ENCODE peak calls at places on chromosomes 6 and 20, in five cellular contexts. B is IMR-90, H is H9, Y is trophoblast cell, O is H1. G is an unnamed sample.

GRCh38 chr6:111061493-111061892 is 25.8 kb upstream of the SLC16A10 start:
- DNase-seq in B (peak), H (no peak), Y (no peak), O (no peak), G (no peak)

GRCh38 chr20:16351415-16351814 is 221.8 kb downstream of the KIF16B start:
- DNase-seq in B (no peak), H (no peak), Y (no peak), O (no peak), G (no peak)

GRCh38 chr20:49210101-49210749 is 9.0 kb upstream of the DDX27 start:
- DNase-seq in B (no peak), H (no peak), Y (no peak), O (no peak), G (no peak)

GRCh38 chr6:157227202-157228166 is 95.8 kb downstream of the TMEM242 start:
- DNase-seq in B (no peak), H (no peak), Y (no peak), O (no peak), G (no peak)

GRCh38 chr6:149600508-149600907 is 34.3 kb downstream of the GINM1 start:
- DNase-seq in B (no peak), H (no peak), Y (no peak), O (no peak), G (no peak)

GRCh38 chr20:18004389-18005031 is 35.7 kb downstream of the MGME1 start:
- DNase-seq in B (peak), H (no peak), Y (peak), O (no peak), G (no peak)

GRCh38 chr6:12265795-12266194 is 24.4 kb upstream of the EDN1 start:
- DNase-seq in B (peak), H (no peak), Y (peak), O (no peak), G (no peak)

GRCh38 chr20:35093245-35093884 is 758 bp upstream of the TRPC4AP start:
- DNase-seq in B (peak), H (no peak), Y (no peak), O (no peak), G (no peak)

GRCh38 chr6:163529605-163530004 is 115.1 kb downstream of the QKI start:
- DNase-seq in B (peak), H (no peak), Y (no peak), O (no peak), G (no peak)

GRCh38 chr20:59972037-59972801 is 14.0 kb downstream of the CDH26 start:
- DNase-seq in B (no peak), H (no peak), Y (no peak), O (no peak), G (no peak)

GRCh38 chr6:53795702-53796450 is 1.1 kb downstream of the LRRC1 start:
- DNase-seq in B (peak), H (no peak), Y (peak), O (peak), G (peak)

GRCh38 chr20:3800878-3801260 is 4.8 kb downstream of the CDC25B start:
- DNase-seq in B (no peak), H (no peak), Y (no peak), O (no peak), G (no peak)

GRCh38 chr6:40520683-40521082 is 66.5 kb downstream of the LRFN2 start:
- DNase-seq in B (no peak), H (no peak), Y (no peak), O (no peak), G (no peak)

GRCh38 chr20:60062431-60063336 is 104.5 kb downstream of the CDH26 start:
- DNase-seq in B (peak), H (peak), Y (no peak), O (no peak), G (no peak)

GRCh38 chr20:47490795-47491194 is 10.9 kb upstream of the NCOA3 start:
- DNase-seq in B (no peak), H (no peak), Y (no peak), O (no peak), G (no peak)

GRCh38 chr20:61538481-61539265 is 286.6 kb downstream of the CDH4 start:
- DNase-seq in B (no peak), H (no peak), Y (no peak), O (no peak), G (no peak)

GRCh38 chr6:42960243-42961019 is at the start of gene GNMT:
- DNase-seq in B (no peak), H (peak), Y (peak), O (peak), G (peak)

GRCh38 chr6:113854531-113855499 is 2.3 kb upstream of the MARCKS start:
- DNase-seq in B (peak), H (peak), Y (peak), O (peak), G (peak)

GRCh38 chr6:134183844-134184243 is 131.4 kb upstream of the SLC2A12 start:
- DNase-seq in B (no peak), H (peak), Y (no peak), O (no peak), G (no peak)

GRCh38 chr20:5511505-5511904 is 194.8 kb upstream of the PROKR2 start:
- DNase-seq in B (no peak), H (no peak), Y (no peak), O (no peak), G (no peak)

GRCh38 chr6:139577991-139578604 is 203.7 kb upstream of the CITED2 start:
- DNase-seq in B (peak), H (no peak), Y (no peak), O (no peak), G (no peak)

GRCh38 chr20:49318430-49319203 is 40.8 kb upstream of the ZNFX1 start:
- DNase-seq in B (no peak), H (peak), Y (no peak), O (peak), G (no peak)

GRCh38 chr20:23361108-23361650 is 803 bp upstream of the GZF1 start:
- DNase-seq in B (peak), H (no peak), Y (peak), O (no peak), G (no peak)

GRCh38 chr6:157184202-157185015 is 138.9 kb downstream of the TMEM242 start:
- DNase-seq in B (peak), H (peak), Y (peak), O (peak), G (peak)

GRCh38 chr20:38875170-38875993 is 50.8 kb upstream of the FAM83D start:
- DNase-seq in B (no peak), H (no peak), Y (no peak), O (no peak), G (no peak)

GRCh38 chr20:51128198-51128597 is 105.3 kb upstream of the KCNG1 start:
- DNase-seq in B (peak), H (peak), Y (no peak), O (no peak), G (no peak)
- H2AFZ ChIP-seq in B (peak), H (no peak), Y (no peak), O (no peak), G (no peak)

DNA sequence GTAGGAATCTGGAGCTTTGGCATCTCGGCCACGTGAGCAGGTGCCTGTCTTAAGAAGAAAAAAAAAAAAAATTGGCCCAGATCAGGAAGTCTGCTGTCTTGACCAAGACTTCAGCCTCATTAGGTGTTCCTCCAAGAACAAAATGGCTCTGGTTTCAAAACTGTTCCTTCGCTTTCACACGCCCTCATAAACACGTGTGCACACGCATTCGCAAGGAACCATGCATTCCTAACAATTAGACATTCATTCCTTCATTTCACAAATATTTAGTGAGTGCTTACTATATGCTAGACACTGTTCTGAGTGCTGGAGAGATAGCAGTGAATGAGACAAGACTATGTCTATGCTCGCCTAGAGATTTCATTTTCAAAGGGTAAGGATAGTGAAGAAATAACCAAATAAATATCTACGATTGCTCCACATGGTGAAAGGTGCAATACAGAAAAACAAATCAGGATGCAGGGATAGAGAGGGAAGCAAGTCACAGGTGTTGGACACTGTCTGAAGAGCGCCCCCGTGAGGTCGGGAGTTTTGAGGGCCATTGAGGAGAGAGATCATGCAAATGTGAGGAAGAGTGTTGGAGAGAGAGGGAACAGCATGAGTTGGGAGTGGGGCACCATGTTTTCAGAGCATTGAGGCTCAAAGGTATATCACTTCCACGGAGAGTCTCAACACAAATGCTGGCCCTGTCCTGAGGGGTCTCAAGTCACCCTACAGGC is 53.3 kb downstream of the CCDC170 start:
- DNase-seq in B (no peak), H (no peak), Y (peak), O (no peak), G (no peak)
- H2BK5ac ChIP-seq in B (no peak), H (no peak), Y (no peak), O (no peak), G (no peak)

GRCh38 chr6:100913400-100914276 is 32.5 kb upstream of the ASCC3 start:
- DNase-seq in B (peak), H (peak), Y (no peak), O (peak), G (no peak)
- H2AFZ ChIP-seq in B (peak), H (no peak), Y (no peak), O (peak), G (peak)

GRCh38 chr6:3139090-3139903 is 18.0 kb downstream of the TUBB2A start:
- DNase-seq in B (peak), H (no peak), Y (peak), O (no peak), G (no peak)
- H2BK5ac ChIP-seq in B (peak), H (no peak), Y (no peak), O (no peak), G (no peak)

GRCh38 chr6:33610779-33611421 is 10.2 kb upstream of the ITPR3 start:
- DNase-seq in B (no peak), H (no peak), Y (no peak), O (peak), G (no peak)
- H2AFZ ChIP-seq in B (peak), H (no peak), Y (peak), O (peak), G (peak)

DNA sequence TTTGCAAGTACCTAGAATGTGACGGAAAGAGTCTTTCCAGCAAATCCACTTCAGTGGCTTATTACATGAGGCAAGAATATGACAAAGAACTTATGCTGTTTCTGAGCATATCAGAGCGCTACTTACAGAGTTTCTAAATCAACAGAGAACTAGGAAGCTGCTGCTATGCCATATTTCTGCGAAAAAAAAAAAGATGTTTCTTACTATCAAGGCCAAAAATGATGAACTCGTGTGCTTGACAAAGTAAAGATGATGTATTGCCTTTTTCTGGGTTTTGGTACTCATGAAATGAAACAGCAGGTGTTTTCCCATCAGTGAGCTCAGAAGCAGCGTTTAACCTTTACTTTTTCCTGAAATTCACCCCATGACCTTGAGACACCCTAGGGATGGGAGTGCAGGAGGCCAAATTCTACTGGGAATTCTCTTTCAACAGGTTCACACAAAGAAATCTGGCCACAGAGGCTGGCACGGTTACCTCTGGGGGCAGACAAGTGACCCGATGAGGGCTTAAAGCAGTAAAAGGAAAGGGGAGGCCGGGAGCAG is 37.7 kb downstream of the AGPAT4 start:
- DNase-seq in B (no peak), H (no peak), Y (no peak), O (peak), G (no peak)
- H2BK5ac ChIP-seq in B (no peak), H (no peak), Y (no peak), O (no peak), G (no peak)

DNA sequence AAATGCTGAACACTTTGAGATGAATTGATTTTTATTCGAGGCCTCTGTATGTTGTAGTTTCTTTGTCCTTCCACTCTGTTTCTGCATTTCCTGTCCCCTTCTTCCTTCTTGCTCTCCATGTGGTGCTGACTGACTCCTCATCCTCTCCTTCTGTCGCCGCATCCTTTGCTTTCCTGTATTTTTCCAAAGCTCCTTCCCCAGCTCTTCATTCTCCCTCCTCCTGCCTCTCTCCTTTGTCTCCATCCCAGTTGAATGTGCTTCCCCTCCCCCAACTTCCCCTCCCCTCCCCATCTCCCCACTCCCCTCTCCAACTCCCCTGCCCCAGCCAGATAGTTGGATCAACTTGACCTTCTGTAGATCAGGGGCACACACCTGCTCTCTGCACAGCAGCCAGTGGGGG is 2.6 kb upstream of the KCNK5 start:
- DNase-seq in B (no peak), H (peak), Y (no peak), O (no peak), G (no peak)
- H2AFZ ChIP-seq in B (no peak), H (no peak), Y (no peak), O (peak), G (peak)

DNA sequence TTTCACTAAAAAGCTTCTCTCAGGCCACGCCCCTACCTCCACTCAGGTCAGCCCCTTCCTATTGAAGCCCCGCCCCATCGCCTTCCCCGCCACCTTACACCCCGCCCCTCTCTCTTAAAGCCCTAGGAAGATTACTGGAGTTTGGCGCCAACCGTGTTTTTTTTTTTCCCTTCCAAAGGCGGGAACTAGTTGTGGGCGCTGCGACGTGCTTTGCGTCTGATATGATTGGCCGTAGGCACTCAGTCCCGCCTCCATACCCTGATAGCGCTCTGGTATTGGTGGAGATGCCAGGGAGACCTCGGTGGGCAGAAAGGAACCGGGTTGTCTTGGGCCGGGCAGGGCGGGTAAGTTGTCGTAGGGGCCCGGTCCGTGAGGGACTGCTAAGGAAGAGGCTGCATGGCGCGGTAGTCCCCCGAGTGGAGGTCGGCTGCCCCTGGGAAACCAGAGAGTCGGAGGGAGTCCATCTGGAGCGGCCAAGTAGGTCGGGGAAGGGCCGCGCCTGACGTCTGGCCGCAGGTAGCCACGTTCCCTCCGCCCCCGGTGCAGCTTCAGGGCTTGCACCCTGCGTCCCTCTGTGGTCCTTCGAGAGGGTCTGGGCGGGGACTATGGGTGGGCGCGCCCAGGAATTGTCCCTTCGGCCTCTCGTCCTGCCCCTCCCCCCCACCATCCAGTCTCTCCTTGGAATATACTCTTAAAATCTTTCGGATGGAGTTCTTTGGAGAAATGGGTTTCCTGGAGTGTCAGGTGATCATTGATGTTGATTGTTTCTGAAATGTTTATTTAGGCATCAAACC is at the start of gene CASP8AP2:
- DNase-seq in B (peak), H (peak), Y (peak), O (peak), G (peak)
- H2BK5ac ChIP-seq in B (peak), H (peak), Y (peak), O (peak), G (no peak)

G was measured in neuronal stem cell.